ENCODE peak calls at places on chromosomes 2 and 18, in four cellular contexts. A, J, Q and C are unnamed samples.

GRCh38 chr2:227653419-227653818 is 13.2 kb upstream of the SCYGR5 start:
- DNase-seq in Q (no peak), J (no peak), A (no peak), C (no peak)

GRCh38 chr18:43563780-43564179 is 286.5 kb upstream of the SYT4 start:
- DNase-seq in Q (no peak), A (no peak), J (no peak), C (peak; percentile 40)

GRCh38 chr2:109372614-109373013 is 241.2 kb downstream of the SEPTIN10 start:
- DNase-seq in J (no peak), Q (no peak), A (no peak), C (peak; percentile 1)

GRCh38 chr2:101704046-101704466 is 6.5 kb downstream of the MAP4K4 start:
- DNase-seq in Q (no peak), J (no peak), A (no peak), C (no peak)

GRCh38 chr18:62982600-62983251 is 267.4 kb downstream of the PHLPP1 start:
- DNase-seq in A (peak; percentile 74), J (peak; percentile 39), Q (peak; percentile 61), C (peak; percentile 81)

GRCh38 chr2:241769819-241770184 is 6.8 kb upstream of the GAL3ST2 start:
- DNase-seq in J (no peak), Q (no peak), A (peak; percentile 44), C (peak; percentile 46)

GRCh38 chr2:108594132-108594981 is 60.1 kb downstream of the LIMS1 start:
- DNase-seq in Q (no peak), A (no peak), J (no peak), C (no peak)

GRCh38 chr18:45687617-45688016 is 36.4 kb upstream of the SLC14A1 start:
- DNase-seq in Q (no peak), J (peak; percentile 48), A (no peak), C (no peak)

GRCh38 chr2:188975497-188976102 is 1.4 kb downstream of the COL3A1 start:
- DNase-seq in Q (no peak), A (no peak), J (no peak), C (no peak)

GRCh38 chr18:77102246-77103040 is 30.1 kb downstream of the MBP start:
- DNase-seq in Q (no peak), J (no peak), A (no peak), C (peak; percentile 53)

GRCh38 chr2:45946023-45946422 is 294.5 kb downstream of the PRKCE start:
- DNase-seq in Q (no peak), J (no peak), A (no peak), C (no peak)

GRCh38 chr2:170277943-170278342 is 100.0 kb downstream of the MYO3B start:
- DNase-seq in A (no peak), J (no peak), Q (no peak), C (no peak)
- TF ChIP-seq TEAD4 in A (no peak), J (no peak), Q (no peak), C (no peak)

GRCh38 chr2:159508140-159508539 is 108.2 kb downstream of the BAZ2B start:
- DNase-seq in A (no peak), Q (no peak), J (no peak), C (no peak)

GRCh38 chr2:159506179-159506578 is 110.2 kb downstream of the BAZ2B start:
- DNase-seq in Q (no peak), J (no peak), A (no peak), C (no peak)

GRCh38 chr2:159501743-159502142 is 114.6 kb downstream of the BAZ2B start:
- DNase-seq in J (no peak), Q (no peak), A (no peak), C (no peak)

GRCh38 chr2:159506764-159507406 is 109.5 kb downstream of the BAZ2B start:
- DNase-seq in Q (no peak), J (no peak), A (no peak), C (no peak)
- TF ChIP-seq TEAD4 in Q (no peak), J (no peak), A (no peak), C (no peak)

GRCh38 chr2:86788172-86788571 is 2.5 kb downstream of the CD8A start:
- DNase-seq in J (no peak), Q (no peak), A (no peak), C (no peak)
- TF ChIP-seq TEAD4 in J (no peak), Q (no peak), A (no peak), C (no peak)

DNA sequence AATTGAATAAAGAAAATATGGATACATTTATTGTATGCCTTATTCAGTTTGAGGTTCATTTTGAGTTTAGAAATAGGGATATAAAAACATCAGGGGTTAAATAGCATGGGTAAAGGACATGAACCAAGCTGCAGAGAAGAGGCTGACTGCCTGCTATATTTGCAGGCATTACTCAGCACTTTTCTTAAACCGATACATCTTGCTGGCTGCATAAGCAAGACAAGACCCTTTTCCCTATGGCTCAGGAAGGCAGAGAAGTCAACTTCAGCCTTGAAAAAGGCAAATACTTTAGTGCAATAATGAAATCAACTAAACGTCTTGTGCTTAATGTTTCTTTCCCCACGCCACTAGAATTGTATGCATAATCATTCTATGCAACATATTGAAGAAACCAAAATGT is 36.4 kb downstream of the SCN1A start:
- DNase-seq in A (no peak), Q (no peak), J (no peak), C (no peak)
- TF ChIP-seq TEAD4 in A (no peak), Q (no peak), J (no peak), C (no peak)

GRCh38 chr18:79986726-79987125 is 1.6 kb downstream of the TXNL4A start:
- DNase-seq in J (peak; percentile 19), Q (no peak), A (no peak), C (peak; percentile 37)
- TF ChIP-seq TEAD4 in J (no peak), Q (no peak), A (no peak), C (no peak)